ENCODE peak calls at places on chromosomes 3 and 15, in eight cellular contexts. T is SK-N-SH, G is upper lobe of left lung, F is brain microvascular endothelial cell, E is fibroblast of pulmonary artery, K is lung, V is neural crest cell, I is upper lobe of right lung. J is an unnamed sample.
A peak's percentile ranks its signal among the peaks of the same experiment; 100 is the strongest.

GRCh38 chr15:59678620-59679019 is 10.5 kb downstream of the BNIP2 start:
- DNase-seq in T (no peak), G (no peak), F (no peak), E (peak; percentile 77), K (no peak), V (no peak), I (no peak), J (no peak)

GRCh38 chr3:109607897-109608296 is 270.6 kb upstream of the DPPA4 start:
- DNase-seq in T (no peak), G (no peak), F (no peak), E (no peak), K (no peak), V (no peak), I (no peak), J (no peak)

GRCh38 chr15:65177901-65178300 is 7.2 kb downstream of the CLPX start:
- DNase-seq in T (no peak), G (peak; percentile 29), F (no peak), E (no peak), K (no peak), V (no peak), I (no peak), J (no peak)

GRCh38 chr3:95341314-95341713 is 1278.5 kb downstream of the NSUN3 start:
- DNase-seq in T (no peak), G (no peak), F (no peak), E (no peak), K (no peak), V (no peak), I (no peak), J (no peak)

GRCh38 chr3:58419782-58420512 is 13.7 kb downstream of the PDHB start:
- DNase-seq in T (no peak), G (no peak), F (no peak), E (peak; percentile 46), K (no peak), V (no peak), I (no peak), J (no peak)

GRCh38 chr3:16147226-16147625 is 27.3 kb upstream of the GALNT15 start:
- DNase-seq in T (no peak), G (no peak), F (peak; percentile 49), E (peak; percentile 54), K (no peak), V (no peak), I (no peak), J (no peak)

GRCh38 chr15:85753791-85754452 is 40.8 kb downstream of the KLHL25 start:
- DNase-seq in T (no peak), G (no peak), F (no peak), E (no peak), K (no peak), V (no peak), I (peak; percentile 58), J (no peak)

GRCh38 chr3:151290673-151291072 is 12.3 kb upstream of the P2RY14 start:
- DNase-seq in T (peak; percentile 6), G (no peak), F (no peak), E (peak; percentile 69), K (no peak), V (no peak), I (no peak), J (no peak)

GRCh38 chr3:124845406-124845805 is 41.8 kb downstream of the ITGB5 start:
- DNase-seq in T (no peak), G (peak; percentile 31), F (peak; percentile 89), E (peak; percentile 86), K (peak; percentile 49), V (no peak), I (no peak), J (no peak)

GRCh38 chr15:67025719-67026118 is 39.7 kb upstream of the SMAD3 start:
- DNase-seq in T (peak; percentile 64), G (peak; percentile 43), F (peak; percentile 27), E (peak; percentile 87), K (no peak), V (no peak), I (no peak), J (no peak)

GRCh38 chr15:85941186-85941855 is 138.3 kb upstream of the AGBL1 start:
- DNase-seq in T (no peak), G (no peak), F (no peak), E (no peak), K (no peak), V (no peak), I (no peak), J (no peak)

GRCh38 chr15:59349715-59350420 is 22.8 kb downstream of the MYO1E start:
- DNase-seq in T (peak; percentile 24), G (peak; percentile 66), F (peak; percentile 91), E (peak; percentile 90), K (peak; percentile 46), V (no peak), I (no peak), J (no peak)

GRCh38 chr15:81033508-81033907 is 32.8 kb downstream of the TLNRD1 start:
- DNase-seq in T (no peak), G (no peak), F (no peak), E (no peak), K (no peak), V (no peak), I (no peak), J (no peak)

GRCh38 chr15:68795298-68795848 is 25.3 kb downstream of the ANP32A start:
- DNase-seq in T (no peak), G (peak; percentile 98), F (peak; percentile 82), E (peak; percentile 69), K (peak; percentile 86), V (peak; percentile 49), I (peak; percentile 93), J (peak; percentile 44)

GRCh38 chr3:51378726-51379125 is 6.4 kb upstream of the MANF start:
- DNase-seq in T (no peak), G (no peak), F (no peak), E (no peak), K (no peak), V (no peak), I (no peak), J (no peak)

GRCh38 chr3:188827593-188827992 is 344.2 kb upstream of the TPRG1 start:
- DNase-seq in T (no peak), G (no peak), F (no peak), E (no peak), K (no peak), V (no peak), I (no peak), J (no peak)

GRCh38 chr3:111859061-111859973 is at the start of gene PHLDB2:
- DNase-seq in T (peak; percentile 91), G (peak; percentile 60), F (peak; percentile 79), E (peak; percentile 86), K (peak; percentile 44), V (peak; percentile 83), I (peak; percentile 80), J (peak; percentile 81)
- TF ChIP-seq CTCF in T (no peak), G (no peak), F (peak; percentile 10), E (peak; percentile 8), K (peak; percentile 3), V (no peak), I (no peak), J (no peak)

DNA sequence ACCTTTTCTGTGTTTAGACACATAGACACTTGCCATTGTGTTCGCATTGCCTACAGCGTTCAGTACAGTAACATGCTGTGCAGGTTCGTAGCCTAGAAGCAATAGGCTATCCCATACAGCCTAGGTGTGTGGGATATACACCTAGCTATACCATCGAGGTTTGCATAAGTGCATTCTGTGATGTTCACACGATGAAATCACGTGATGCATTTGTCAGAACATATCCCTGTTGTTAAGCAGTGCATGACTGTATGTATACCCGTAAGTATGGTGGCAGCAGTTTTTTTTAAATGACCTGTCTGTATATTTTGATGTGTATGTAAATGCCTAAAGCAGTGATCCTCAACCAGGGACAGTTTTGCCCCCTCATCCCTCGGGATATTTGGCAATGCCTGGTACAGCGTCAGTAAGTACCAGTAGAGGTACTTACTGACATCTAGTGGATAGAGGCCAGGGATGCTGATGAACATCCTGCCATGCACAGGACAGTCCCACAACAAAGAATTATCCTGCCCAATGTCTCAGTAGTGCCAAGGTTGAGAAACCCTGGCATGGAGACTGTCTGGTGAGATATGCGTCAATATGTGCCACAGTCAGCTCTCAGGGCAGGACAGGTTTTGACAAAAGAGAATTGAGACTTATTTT is 129.1 kb downstream of the HCN4 start:
- DNase-seq in T (peak; percentile 30), G (no peak), F (peak; percentile 6), E (peak; percentile 11), K (no peak), V (no peak), I (no peak), J (no peak)
- TF ChIP-seq CTCF in T (peak; percentile 32), G (no peak), F (peak; percentile 44), E (peak; percentile 9), K (no peak), V (peak; percentile 20), I (no peak), J (no peak)

GRCh38 chr15:70974004-70974832 is 81.6 kb downstream of the LRRC49 start:
- DNase-seq in T (no peak), G (no peak), F (peak; percentile 16), E (peak; percentile 82), K (no peak), V (no peak), I (no peak), J (no peak)
- TF ChIP-seq CTCF in T (peak; percentile 65), G (no peak), F (peak; percentile 37), E (peak; percentile 50), K (no peak), V (peak; percentile 59), I (peak; percentile 30), J (peak; percentile 65)

GRCh38 chr3:14676881-14677280 is 1.9 kb downstream of the C3orf20 start:
- DNase-seq in T (peak; percentile 52), G (no peak), F (no peak), E (no peak), K (no peak), V (no peak), I (no peak), J (no peak)

GRCh38 chr3:14674841-14675240 is at the start of gene C3orf20:
- DNase-seq in T (no peak), G (no peak), F (no peak), E (no peak), K (no peak), V (no peak), I (no peak), J (no peak)

GRCh38 chr3:14680115-14680514 is 5.2 kb downstream of the C3orf20 start:
- DNase-seq in T (no peak), G (no peak), F (no peak), E (no peak), K (no peak), V (no peak), I (no peak), J (no peak)

GRCh38 chr3:14680716-14681115 is 5.8 kb downstream of the C3orf20 start:
- DNase-seq in T (no peak), G (no peak), F (peak; percentile 63), E (peak; percentile 61), K (no peak), V (no peak), I (no peak), J (no peak)

GRCh38 chr3:14678015-14678503 is 3.1 kb downstream of the C3orf20 start:
- DNase-seq in T (no peak), G (no peak), F (no peak), E (no peak), K (no peak), V (no peak), I (no peak), J (no peak)
- TF ChIP-seq CTCF in T (no peak), G (no peak), F (no peak), E (no peak), K (no peak), V (no peak), I (no peak), J (no peak)

GRCh38 chr3:23452408-23452807 is 249.3 kb downstream of the UBE2E2 start:
- DNase-seq in T (no peak), G (no peak), F (no peak), E (no peak), K (no peak), V (no peak), I (no peak), J (no peak)
- TF ChIP-seq CTCF in T (no peak), G (no peak), F (no peak), E (no peak), K (no peak), V (no peak), I (no peak), J (no peak)

J was measured in mesothelial cell of epicardium.